ENCODE peak calls at places on chromosome 16, in eight cellular contexts. One of them, this sample, is unnamed.

GRCh38 chr16:48498761-48499600 is 111.0 kb downstream of the N4BP1 start:
- DNase-seq in AG04450: no peak
- DNase-seq in H9: no peak
- DNase-seq in RWPE1: peak
- DNase-seq in cardiac muscle cell: no peak
- DNase-seq in neural progenitor cell: no peak
- DNase-seq in prostate gland: peak
- DNase-seq in uterus: peak
- DNase-seq in this sample: peak

GRCh38 chr16:12498077-12498476 is 305.6 kb downstream of the CPPED1 start:
- DNase-seq in cardiac muscle cell: no peak
- DNase-seq in RWPE1: no peak
- DNase-seq in AG04450: no peak
- DNase-seq in H9: no peak
- DNase-seq in prostate gland: no peak
- DNase-seq in uterus: no peak
- DNase-seq in neural progenitor cell: no peak
- DNase-seq in this sample: no peak

GRCh38 chr16:86740817-86741799 is 162.8 kb downstream of the FOXL1 start:
- DNase-seq in neural progenitor cell: peak
- DNase-seq in AG04450: no peak
- DNase-seq in uterus: no peak
- DNase-seq in prostate gland: no peak
- DNase-seq in RWPE1: peak
- DNase-seq in H9: peak
- DNase-seq in cardiac muscle cell: peak
- DNase-seq in this sample: peak

GRCh38 chr16:83723901-83724300 is 83.9 kb upstream of the HSBP1 start:
- DNase-seq in AG04450: no peak
- DNase-seq in prostate gland: no peak
- DNase-seq in RWPE1: no peak
- DNase-seq in neural progenitor cell: no peak
- DNase-seq in H9: no peak
- DNase-seq in cardiac muscle cell: no peak
- DNase-seq in uterus: no peak
- DNase-seq in this sample: no peak

GRCh38 chr16:22369221-22369811 is 5.1 kb downstream of the CDR2 start:
- DNase-seq in neural progenitor cell: no peak
- DNase-seq in cardiac muscle cell: no peak
- DNase-seq in AG04450: peak
- DNase-seq in H9: no peak
- DNase-seq in prostate gland: no peak
- DNase-seq in RWPE1: no peak
- DNase-seq in uterus: no peak
- DNase-seq in this sample: no peak

GRCh38 chr16:35314298-35314697 is 1854.9 kb downstream of the TP53TG3F start:
- DNase-seq in prostate gland: no peak
- DNase-seq in AG04450: no peak
- DNase-seq in cardiac muscle cell: no peak
- DNase-seq in uterus: no peak
- DNase-seq in neural progenitor cell: no peak
- DNase-seq in H9: no peak
- DNase-seq in RWPE1: no peak
- DNase-seq in this sample: no peak

GRCh38 chr16:65214196-65214595 is 92.3 kb upstream of the CDH11 start:
- DNase-seq in RWPE1: no peak
- DNase-seq in H9: no peak
- DNase-seq in cardiac muscle cell: no peak
- DNase-seq in AG04450: no peak
- DNase-seq in prostate gland: no peak
- DNase-seq in neural progenitor cell: no peak
- DNase-seq in uterus: no peak
- DNase-seq in this sample: no peak

GRCh38 chr16:88527186-88527936 is 42.8 kb upstream of the ZC3H18 start:
- DNase-seq in H9: peak
- DNase-seq in neural progenitor cell: peak
- DNase-seq in cardiac muscle cell: peak
- DNase-seq in RWPE1: peak
- DNase-seq in prostate gland: peak
- DNase-seq in uterus: peak
- DNase-seq in AG04450: peak
- DNase-seq in this sample: no peak

GRCh38 chr16:11844499-11844898 is 6.8 kb downstream of the RSL1D1 start:
- DNase-seq in uterus: no peak
- DNase-seq in prostate gland: no peak
- DNase-seq in neural progenitor cell: no peak
- DNase-seq in AG04450: no peak
- DNase-seq in H9: no peak
- DNase-seq in cardiac muscle cell: no peak
- DNase-seq in RWPE1: no peak
- DNase-seq in this sample: no peak

GRCh38 chr16:58670177-58670576 is 14.4 kb downstream of the SLC38A7 start:
- DNase-seq in AG04450: no peak
- DNase-seq in prostate gland: no peak
- DNase-seq in cardiac muscle cell: no peak
- DNase-seq in H9: no peak
- DNase-seq in uterus: no peak
- DNase-seq in neural progenitor cell: no peak
- DNase-seq in RWPE1: no peak
- DNase-seq in this sample: no peak

GRCh38 chr16:17555176-17555575 is 84.4 kb upstream of the XYLT1 start:
- DNase-seq in H9: no peak
- DNase-seq in prostate gland: no peak
- DNase-seq in AG04450: peak
- DNase-seq in RWPE1: peak
- DNase-seq in uterus: no peak
- DNase-seq in cardiac muscle cell: no peak
- DNase-seq in neural progenitor cell: no peak
- DNase-seq in this sample: peak

GRCh38 chr16:48041861-48042435 is 113.8 kb downstream of the ABCC12 start:
- DNase-seq in prostate gland: no peak
- DNase-seq in H9: peak
- DNase-seq in neural progenitor cell: peak
- DNase-seq in uterus: no peak
- DNase-seq in cardiac muscle cell: peak
- DNase-seq in AG04450: no peak
- DNase-seq in RWPE1: peak
- DNase-seq in this sample: no peak

GRCh38 chr16:53744449-53744848 is 40.5 kb downstream of the FTO start:
- DNase-seq in H9: peak
- DNase-seq in cardiac muscle cell: no peak
- DNase-seq in uterus: no peak
- DNase-seq in RWPE1: no peak
- DNase-seq in neural progenitor cell: no peak
- DNase-seq in AG04450: no peak
- DNase-seq in prostate gland: no peak
- DNase-seq in this sample: peak

GRCh38 chr16:73228649-73229048 is 180.7 kb upstream of the ZFHX3 start:
- DNase-seq in neural progenitor cell: no peak
- DNase-seq in AG04450: peak
- DNase-seq in cardiac muscle cell: no peak
- DNase-seq in prostate gland: no peak
- DNase-seq in H9: no peak
- DNase-seq in uterus: no peak
- DNase-seq in RWPE1: no peak
- DNase-seq in this sample: no peak

GRCh38 chr16:80948886-80949502 is 57.7 kb downstream of the CMC2 start:
- DNase-seq in H9: peak
- DNase-seq in RWPE1: no peak
- DNase-seq in cardiac muscle cell: peak
- DNase-seq in neural progenitor cell: peak
- DNase-seq in AG04450: no peak
- DNase-seq in prostate gland: no peak
- DNase-seq in uterus: no peak
- DNase-seq in this sample: no peak

GRCh38 chr16:1941162-1941923 is 1.7 kb downstream of the MSRB1 start:
- DNase-seq in prostate gland: no peak
- DNase-seq in RWPE1: no peak
- DNase-seq in cardiac muscle cell: no peak
- DNase-seq in AG04450: no peak
- DNase-seq in uterus: no peak
- DNase-seq in neural progenitor cell: peak
- DNase-seq in H9: peak
- DNase-seq in this sample: no peak
- TF ChIP-seq CTCF in prostate gland: no peak
- TF ChIP-seq CTCF in RWPE1: no peak
- TF ChIP-seq CTCF in cardiac muscle cell: peak
- TF ChIP-seq CTCF in AG04450: no peak
- TF ChIP-seq CTCF in uterus: no peak
- TF ChIP-seq CTCF in neural progenitor cell: peak
- TF ChIP-seq CTCF in H9: peak
- TF ChIP-seq CTCF in this sample: peak

GRCh38 chr16:71210-71539 is 1.3 kb downstream of the RHBDF1 start:
- DNase-seq in neural progenitor cell: no peak
- DNase-seq in prostate gland: no peak
- DNase-seq in RWPE1: no peak
- DNase-seq in H9: no peak
- DNase-seq in cardiac muscle cell: no peak
- DNase-seq in uterus: no peak
- DNase-seq in AG04450: no peak
- DNase-seq in this sample: no peak
- H3K27ac ChIP-seq in neural progenitor cell: no peak
- H3K27ac ChIP-seq in prostate gland: peak
- H3K27ac ChIP-seq in RWPE1: peak
- H3K27ac ChIP-seq in H9: no peak
- H3K27ac ChIP-seq in cardiac muscle cell: no peak
- H3K27ac ChIP-seq in uterus: peak
- H3K27ac ChIP-seq in AG04450: peak
- H3K27ac ChIP-seq in this sample: peak

DNA sequence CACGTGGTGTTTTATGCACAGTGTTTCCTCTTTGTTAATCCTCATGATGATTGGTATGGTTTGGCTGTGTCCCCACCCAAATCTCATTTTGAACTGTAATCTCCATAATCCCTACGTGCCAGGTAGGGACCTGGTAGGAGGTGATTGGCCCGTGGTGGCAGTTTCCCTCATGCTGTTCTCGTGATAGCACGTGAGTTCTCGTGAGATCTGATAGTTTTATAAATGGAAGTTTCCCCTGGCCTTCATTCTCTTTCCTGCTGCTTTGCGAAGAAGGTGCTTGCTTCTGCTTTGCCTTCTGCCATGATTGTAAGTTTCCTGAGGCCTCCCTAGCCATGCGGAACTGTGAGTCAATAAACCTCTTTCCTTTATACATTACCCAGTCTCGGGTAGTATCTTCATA is 115.8 kb downstream of the WWOX start:
- DNase-seq in prostate gland: no peak
- DNase-seq in cardiac muscle cell: no peak
- DNase-seq in RWPE1: no peak
- DNase-seq in neural progenitor cell: no peak
- DNase-seq in H9: no peak
- DNase-seq in uterus: no peak
- DNase-seq in AG04450: no peak
- DNase-seq in this sample: no peak
- TF ChIP-seq CTCF in prostate gland: no peak
- TF ChIP-seq CTCF in cardiac muscle cell: no peak
- TF ChIP-seq CTCF in RWPE1: no peak
- TF ChIP-seq CTCF in neural progenitor cell: no peak
- TF ChIP-seq CTCF in H9: no peak
- TF ChIP-seq CTCF in uterus: no peak
- TF ChIP-seq CTCF in AG04450: no peak
- TF ChIP-seq CTCF in this sample: no peak

GRCh38 chr16:14564323-14564722 is 65.7 kb downstream of the PARN start:
- DNase-seq in neural progenitor cell: no peak
- DNase-seq in H9: no peak
- DNase-seq in AG04450: no peak
- DNase-seq in RWPE1: peak
- DNase-seq in cardiac muscle cell: no peak
- DNase-seq in prostate gland: no peak
- DNase-seq in uterus: no peak
- DNase-seq in this sample: peak
- H3K27ac ChIP-seq in neural progenitor cell: peak
- H3K27ac ChIP-seq in H9: no peak
- H3K27ac ChIP-seq in AG04450: no peak
- H3K27ac ChIP-seq in RWPE1: peak
- H3K27ac ChIP-seq in cardiac muscle cell: no peak
- H3K27ac ChIP-seq in prostate gland: no peak
- H3K27ac ChIP-seq in uterus: peak
- H3K27ac ChIP-seq in this sample: no peak

GRCh38 chr16:89574681-89575246 is 794 bp upstream of the CPNE7 start:
- DNase-seq in H9: peak
- DNase-seq in prostate gland: no peak
- DNase-seq in AG04450: no peak
- DNase-seq in neural progenitor cell: peak
- DNase-seq in cardiac muscle cell: peak
- DNase-seq in RWPE1: peak
- DNase-seq in uterus: no peak
- DNase-seq in this sample: no peak
- TF ChIP-seq CTCF in H9: peak
- TF ChIP-seq CTCF in prostate gland: no peak
- TF ChIP-seq CTCF in AG04450: peak
- TF ChIP-seq CTCF in neural progenitor cell: peak
- TF ChIP-seq CTCF in cardiac muscle cell: peak
- TF ChIP-seq CTCF in RWPE1: peak
- TF ChIP-seq CTCF in uterus: no peak
- TF ChIP-seq CTCF in this sample: peak

GRCh38 chr16:27402569-27402963 is 592 bp downstream of the IL21R start:
- DNase-seq in uterus: no peak
- DNase-seq in H9: no peak
- DNase-seq in RWPE1: no peak
- DNase-seq in neural progenitor cell: no peak
- DNase-seq in AG04450: no peak
- DNase-seq in prostate gland: no peak
- DNase-seq in cardiac muscle cell: no peak
- DNase-seq in this sample: no peak
- H3K27ac ChIP-seq in uterus: no peak
- H3K27ac ChIP-seq in H9: no peak
- H3K27ac ChIP-seq in RWPE1: no peak
- H3K27ac ChIP-seq in neural progenitor cell: no peak
- H3K27ac ChIP-seq in AG04450: no peak
- H3K27ac ChIP-seq in prostate gland: no peak
- H3K27ac ChIP-seq in cardiac muscle cell: no peak
- H3K27ac ChIP-seq in this sample: no peak

DNA sequence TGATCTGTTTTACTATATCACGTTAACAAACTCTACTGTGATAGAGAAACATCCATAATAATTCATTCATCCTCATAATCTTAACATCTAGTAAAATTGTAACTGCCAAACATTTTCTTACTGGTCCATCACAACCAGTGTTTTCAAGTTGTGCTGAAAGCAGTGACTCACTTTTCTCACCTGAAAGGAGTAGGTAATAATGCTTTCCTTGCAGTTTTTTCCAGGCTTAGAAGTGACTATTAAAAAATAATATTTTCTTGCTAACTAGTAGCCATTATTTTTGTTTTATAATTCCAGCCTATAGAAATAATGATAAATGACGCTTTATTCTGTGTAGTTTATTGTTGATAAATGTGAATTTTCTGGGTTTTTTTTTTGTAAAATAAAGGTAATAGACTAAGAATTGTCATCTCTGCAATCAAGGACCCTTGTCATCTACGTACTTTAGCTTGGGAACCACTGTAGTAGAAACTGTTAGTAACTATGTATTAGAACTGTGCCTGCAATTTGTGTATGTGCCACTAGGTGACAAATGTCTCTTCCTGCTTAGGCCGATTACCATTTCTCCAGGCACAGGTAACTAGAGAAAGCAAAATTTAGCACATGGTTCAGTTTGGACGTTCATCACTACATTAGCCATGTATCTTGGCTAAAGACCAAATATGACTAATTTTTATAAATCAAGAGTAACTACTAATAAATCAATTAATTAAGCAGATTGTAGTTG is 409.4 kb upstream of the ERCC4 start:
- DNase-seq in prostate gland: no peak
- DNase-seq in uterus: no peak
- DNase-seq in cardiac muscle cell: no peak
- DNase-seq in RWPE1: no peak
- DNase-seq in H9: no peak
- DNase-seq in AG04450: no peak
- DNase-seq in neural progenitor cell: peak
- DNase-seq in this sample: no peak
- TF ChIP-seq CTCF in prostate gland: peak
- TF ChIP-seq CTCF in uterus: no peak
- TF ChIP-seq CTCF in cardiac muscle cell: no peak
- TF ChIP-seq CTCF in RWPE1: no peak
- TF ChIP-seq CTCF in H9: peak
- TF ChIP-seq CTCF in AG04450: no peak
- TF ChIP-seq CTCF in neural progenitor cell: peak
- TF ChIP-seq CTCF in this sample: peak

This sample was measured in foreskin keratinocyte.